ENCODE peak calls at places on chromosomes 12 and 14, in four cellular contexts. O, T, L and H are unnamed samples.

GRCh38 chr14:27623782-27624181 is 1025.9 kb upstream of the NOVA1 start:
- DNase-seq in T (no peak), L (no peak), O (no peak), H (no peak)

GRCh38 chr12:127767631-127768030 is 499.3 kb upstream of the TMEM132C start:
- DNase-seq in L (no peak), T (no peak), O (no peak), H (peak)

GRCh38 chr12:19277707-19278106 is 148.2 kb downstream of the PLEKHA5 start:
- DNase-seq in L (no peak), O (no peak), T (no peak), H (peak)

GRCh38 chr14:59687663-59688062 is 111.1 kb upstream of the CCDC175 start:
- DNase-seq in O (no peak), T (no peak), L (no peak), H (no peak)

GRCh38 chr12:115043079-115043478 is 359.1 kb upstream of the TBX3 start:
- DNase-seq in O (no peak), T (no peak), L (no peak), H (no peak)

GRCh38 chr14:23877538-23878180 is 75.9 kb upstream of the DHRS4 start:
- DNase-seq in O (no peak), T (no peak), L (no peak), H (no peak)

GRCh38 chr14:53640695-53641094 is 315.9 kb downstream of the BMP4 start:
- DNase-seq in O (no peak), T (no peak), L (no peak), H (no peak)

GRCh38 chr12:78898416-78898815 is 33.8 kb downstream of the SYT1 start:
- DNase-seq in T (no peak), O (peak), L (no peak), H (peak)

GRCh38 chr14:99764222-99764706 is 28.9 kb upstream of the EML1 start:
- DNase-seq in O (no peak), L (no peak), T (no peak), H (no peak)

GRCh38 chr14:74570696-74571095 is 41.3 kb downstream of the LTBP2 start:
- DNase-seq in T (no peak), O (no peak), L (no peak), H (no peak)

GRCh38 chr12:51238510-51239334 is at the start of gene DAZAP2:
- DNase-seq in O (peak), T (peak), L (peak), H (peak)

GRCh38 chr14:77654001-77654431 is 37.6 kb upstream of the SPTLC2 start:
- DNase-seq in O (no peak), T (no peak), L (no peak), H (peak)

GRCh38 chr12:44812062-44812461 is 64.1 kb downstream of the NELL2 start:
- DNase-seq in T (no peak), O (no peak), L (no peak), H (no peak)

GRCh38 chr12:27437839-27438238 is 8.7 kb upstream of the SMCO2 start:
- DNase-seq in L (no peak), O (no peak), T (no peak), H (no peak)

GRCh38 chr12:81034926-81035325 is 43.0 kb upstream of the ACSS3 start:
- DNase-seq in L (no peak), T (no peak), O (no peak), H (no peak)

GRCh38 chr12:21614510-21614909 is 9.9 kb upstream of the GYS2 start:
- DNase-seq in O (no peak), T (no peak), L (no peak), H (no peak)

GRCh38 chr12:124640096-124640495 is 72.7 kb upstream of the NCOR2 start:
- DNase-seq in O (no peak), T (no peak), L (no peak), H (no peak)

GRCh38 chr12:115294443-115295133 is 610.6 kb upstream of the TBX3 start:
- DNase-seq in O (no peak), T (no peak), L (no peak), H (no peak)

GRCh38 chr14:89890589-89890988 is 63.9 kb downstream of the EFCAB11 start:
- DNase-seq in T (no peak), L (no peak), O (no peak), H (no peak)

GRCh38 chr14:54147285-54147684 is 190.7 kb upstream of the BMP4 start:
- DNase-seq in O (peak), T (no peak), L (no peak), H (no peak)

GRCh38 chr12:109718390-109718789 is 4.8 kb downstream of the FAM222A start:
- DNase-seq in T (no peak), O (peak), L (no peak), H (peak)